ENCODE peak calls at places on chromosomes 13 and 19, in ten cellular contexts. X is ovary, T is tibial artery, E is heart left ventricle, A is uterus, D is endodermal cell, J is spleen, C is esophagus squamous epithelium, Q is PC-9, H is A549. Y is an unnamed sample.

GRCh38 chr19:50815443-50815842 is 8.1 kb downstream of the KLK1 start:
- DNase-seq in A (no peak), D (no peak), J (no peak), Q (no peak), C (no peak), E (no peak), X (no peak), T (no peak), H (no peak), Y (no peak)

GRCh38 chr19:44738603-44739585 is 9.6 kb upstream of the BCL3 start:
- DNase-seq in D (no peak), C (no peak), T (no peak), A (no peak), E (no peak), X (no peak), J (peak), Q (peak), H (peak), Y (no peak)

GRCh38 chr13:50085063-50085462 is 69.8 kb downstream of the KCNRG start:
- DNase-seq in A (no peak), Q (peak), E (no peak), J (no peak), C (no peak), D (no peak), X (no peak), H (no peak), T (no peak), Y (no peak)

GRCh38 chr13:94182185-94182761 is 297.2 kb downstream of the DCT start:
- DNase-seq in X (no peak), T (no peak), C (no peak), J (no peak), E (no peak), H (no peak), Q (no peak), A (no peak), D (no peak), Y (no peak)

GRCh38 chr19:17908244-17908643 is 24.6 kb upstream of the CCDC124 start:
- DNase-seq in A (no peak), C (no peak), D (no peak), J (no peak), T (no peak), E (no peak), Q (no peak), X (no peak), H (no peak), Y (no peak)

GRCh38 chr13:75139291-75139690 is 342.7 kb downstream of the TBC1D4 start:
- DNase-seq in H (no peak), D (no peak), J (no peak), T (no peak), X (no peak), Q (no peak), C (no peak), E (no peak), A (no peak), Y (peak)

GRCh38 chr13:106133025-106133424 is 402.4 kb downstream of the EFNB2 start:
- DNase-seq in C (no peak), E (no peak), T (no peak), J (no peak), Q (peak), X (no peak), D (no peak), H (no peak), A (no peak), Y (no peak)

GRCh38 chr13:100547805-100548204 is 40.8 kb downstream of the GGACT start:
- DNase-seq in D (no peak), C (no peak), T (no peak), X (no peak), A (no peak), E (no peak), Q (no peak), J (no peak), H (no peak), Y (no peak)

GRCh38 chr13:108155185-108156106 is 59.9 kb downstream of the LIG4 start:
- DNase-seq in H (no peak), D (peak), T (peak), E (peak), J (no peak), A (peak), X (peak), Q (peak), C (no peak), Y (peak)

GRCh38 chr13:101490400-101491015 is 38.0 kb downstream of the ITGBL1 start:
- DNase-seq in C (no peak), E (no peak), X (no peak), H (no peak), Q (peak), J (no peak), D (no peak), A (no peak), T (no peak), Y (no peak)

GRCh38 chr19:4722671-4723464 is 774 bp downstream of the DPP9 start:
- DNase-seq in H (no peak), A (peak), T (peak), Q (no peak), X (peak), D (no peak), J (no peak), C (no peak), E (no peak), Y (no peak)

GRCh38 chr13:72960541-72960940 is 98.3 kb upstream of the KLF5 start:
- DNase-seq in H (no peak), X (no peak), C (no peak), E (no peak), T (no peak), Q (peak), A (no peak), J (no peak), D (no peak), Y (peak)

GRCh38 chr13:32537580-32538233 is 888 bp downstream of the N4BP2L2 start:
- DNase-seq in H (no peak), J (peak), D (peak), Q (no peak), E (peak), X (peak), T (peak), C (no peak), A (peak), Y (no peak)

GRCh38 chr13:97205465-97205864 is 16.7 kb upstream of the MBNL2 start:
- DNase-seq in J (no peak), X (no peak), C (no peak), E (no peak), T (no peak), Q (no peak), D (no peak), H (no peak), A (no peak), Y (no peak)

GRCh38 chr19:13621413-13621812 is 115.1 kb upstream of the CACNA1A start:
- DNase-seq in H (no peak), D (peak), Q (peak), J (peak), A (no peak), E (no peak), T (no peak), C (no peak), X (no peak), Y (no peak)

GRCh38 chr19:47428177-47428894 is 9.0 kb upstream of the MEIS3 start:
- DNase-seq in Q (peak), D (peak), H (peak), E (peak), X (peak), J (no peak), T (peak), C (no peak), A (peak), Y (peak)

GRCh38 chr13:25882732-25883357 is 169.0 kb downstream of the SHISA2 start:
- DNase-seq in C (no peak), J (no peak), D (peak), E (no peak), T (no peak), Q (no peak), H (no peak), A (no peak), X (no peak), Y (no peak)

GRCh38 chr13:36674337-36675212 is 755 bp downstream of the SERTM1 start:
- DNase-seq in X (no peak), E (no peak), A (no peak), T (no peak), Q (no peak), J (no peak), C (no peak), D (peak), H (no peak), Y (no peak)

GRCh38 chr13:42116225-42116624 is 67.8 kb downstream of the DGKH start:
- DNase-seq in J (no peak), A (no peak), D (no peak), X (no peak), H (no peak), T (no peak), E (no peak), Q (no peak), C (no peak), Y (no peak)

GRCh38 chr13:50131998-50132936 is 117.0 kb downstream of the KCNRG start:
- DNase-seq in J (no peak), Q (no peak), X (no peak), D (peak), E (no peak), A (no peak), H (no peak), C (no peak), T (no peak), Y (no peak)

GRCh38 chr19:55670280-55671053 is 4.6 kb upstream of the EPN1 start:
- DNase-seq in Q (peak), J (peak), E (no peak), T (no peak), X (no peak), C (no peak), A (no peak), H (no peak), D (peak), Y (no peak)

GRCh38 chr19:35908010-35908441 is at the start of gene TYROBP:
- DNase-seq in Q (no peak), J (peak), D (no peak), T (peak), E (peak), X (no peak), C (no peak), H (no peak), A (no peak), Y (no peak)

GRCh38 chr19:10112895-10113591 is 1.6 kb downstream of the P2RY11 start:
- DNase-seq in A (no peak), E (no peak), D (peak), X (peak), C (no peak), H (no peak), Q (no peak), T (no peak), J (peak), Y (no peak)

GRCh38 chr19:5358173-5358800 is 17.7 kb upstream of the PTPRS start:
- DNase-seq in Q (no peak), J (no peak), T (no peak), C (no peak), A (no peak), E (no peak), D (peak), X (no peak), H (no peak), Y (no peak)

GRCh38 chr13:50969691-50970090 is 60.1 kb downstream of the RNASEH2B start:
- DNase-seq in X (no peak), E (no peak), C (no peak), Q (no peak), J (no peak), H (no peak), A (no peak), T (no peak), D (peak), Y (no peak)

GRCh38 chr13:25717798-25718197 is 334.0 kb downstream of the SHISA2 start:
- DNase-seq in C (no peak), J (no peak), D (no peak), A (no peak), X (no peak), T (no peak), E (no peak), H (no peak), Q (no peak), Y (no peak)

GRCh38 chr13:92573467-92574057 is 653.0 kb upstream of the GPC6 start:
- DNase-seq in E (no peak), J (no peak), H (peak), C (no peak), X (no peak), A (no peak), T (no peak), D (peak), Q (no peak), Y (peak)
- TF ChIP-seq CTCF in E (no peak), J (no peak), H (no peak), C (no peak), X (no peak), A (no peak), T (no peak), D (peak), Q (peak), Y (peak)

GRCh38 chr13:39600766-39601165 is 2.2 kb downstream of the LHFPL6 start:
- DNase-seq in Q (no peak), C (no peak), J (no peak), E (peak), H (no peak), T (peak), X (no peak), D (peak), A (no peak), Y (no peak)

GRCh38 chr13:39602277-39602613 is 748 bp downstream of the LHFPL6 start:
- DNase-seq in H (peak), C (no peak), Q (no peak), D (no peak), E (no peak), A (no peak), X (no peak), T (no peak), J (no peak), Y (no peak)

GRCh38 chr13:39602614-39603366 is at the start of gene LHFPL6:
- DNase-seq in X (peak), Q (peak), A (peak), E (peak), D (peak), J (peak), C (no peak), H (peak), T (peak), Y (no peak)

GRCh38 chr13:39599842-39600241 is 3.2 kb downstream of the LHFPL6 start:
- DNase-seq in Q (no peak), H (no peak), D (no peak), E (no peak), A (no peak), T (no peak), X (no peak), C (no peak), J (no peak), Y (no peak)

DNA sequence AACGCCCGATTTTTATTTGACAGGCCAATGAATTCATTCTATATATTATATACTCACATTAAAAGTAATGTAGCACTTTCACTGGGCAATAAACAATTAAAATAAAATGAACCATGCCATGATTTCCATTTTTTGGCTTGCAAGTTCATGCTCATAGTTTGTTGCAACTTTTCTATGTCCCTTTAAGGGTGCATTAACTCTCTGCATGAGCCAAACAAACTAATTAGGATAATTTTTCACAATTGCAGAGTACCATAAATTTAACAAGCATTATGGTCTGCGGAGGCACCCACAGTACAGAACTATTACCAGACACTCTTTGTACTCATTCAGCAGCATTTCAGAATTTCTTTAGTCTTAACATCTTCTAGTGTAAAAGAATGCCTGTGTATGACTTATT is 1.4 kb downstream of the LHFPL6 start:
- DNase-seq in Q (no peak), J (no peak), E (no peak), X (no peak), H (no peak), D (no peak), C (no peak), A (no peak), T (no peak), Y (no peak)
- H3K4me3 ChIP-seq in Q (peak), J (no peak), E (peak), X (peak), H (no peak), D (peak), C (peak), A (peak), T (peak), Y (no peak)

GRCh38 chr13:64819081-64819480 is 2411.1 kb downstream of the PCDH9 start:
- DNase-seq in Q (no peak), H (no peak), E (no peak), C (no peak), D (no peak), T (no peak), J (no peak), A (no peak), X (no peak), Y (no peak)
- TF ChIP-seq CTCF in Q (no peak), H (no peak), E (no peak), C (no peak), D (no peak), T (no peak), J (no peak), A (no peak), X (no peak), Y (peak)

GRCh38 chr19:31761281-31761913 is 412.2 kb upstream of the TSHZ3 start:
- DNase-seq in D (no peak), T (no peak), Q (no peak), E (no peak), X (no peak), J (no peak), C (no peak), H (no peak), A (no peak), Y (no peak)
- H3K4me3 ChIP-seq in D (no peak), T (no peak), Q (no peak), E (no peak), X (no peak), J (no peak), C (no peak), H (no peak), A (no peak), Y (no peak)

DNA sequence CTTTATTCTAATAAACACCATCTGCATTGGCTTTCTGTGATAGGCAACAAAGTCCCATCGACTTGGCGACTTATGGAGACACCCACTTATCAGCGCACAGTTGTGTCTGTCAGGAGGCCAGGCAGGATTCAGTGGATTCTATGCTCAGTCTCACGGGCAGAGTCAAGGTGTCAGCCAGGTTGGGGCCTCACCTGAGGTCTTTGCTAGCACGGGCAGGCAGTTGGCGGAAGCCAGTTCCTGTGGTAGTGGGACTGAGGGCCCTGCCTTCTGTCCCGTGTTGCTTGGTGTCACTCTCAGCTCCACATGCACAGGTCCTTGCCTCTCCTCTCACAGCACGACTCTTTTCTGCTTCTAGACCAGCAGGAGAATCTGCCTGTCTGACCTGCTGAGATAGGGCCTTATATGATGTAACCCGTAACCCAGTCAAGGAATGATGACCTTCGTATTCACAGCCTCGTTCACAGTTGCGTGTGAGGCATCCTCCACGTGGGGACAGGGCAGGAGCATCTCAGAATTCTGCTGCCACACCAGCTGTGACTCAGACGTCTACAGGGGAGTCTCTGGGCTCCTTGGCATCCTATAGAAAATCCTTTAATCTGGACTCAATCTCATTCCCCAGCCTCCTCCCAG is 10.0 kb downstream of the CUL4A start:
- DNase-seq in A (no peak), X (no peak), H (no peak), J (no peak), D (peak), Q (no peak), C (no peak), E (no peak), T (no peak), Y (no peak)
- TF ChIP-seq CTCF in A (no peak), X (no peak), H (no peak), J (no peak), D (no peak), Q (no peak), C (no peak), E (no peak), T (no peak), Y (no peak)

DNA sequence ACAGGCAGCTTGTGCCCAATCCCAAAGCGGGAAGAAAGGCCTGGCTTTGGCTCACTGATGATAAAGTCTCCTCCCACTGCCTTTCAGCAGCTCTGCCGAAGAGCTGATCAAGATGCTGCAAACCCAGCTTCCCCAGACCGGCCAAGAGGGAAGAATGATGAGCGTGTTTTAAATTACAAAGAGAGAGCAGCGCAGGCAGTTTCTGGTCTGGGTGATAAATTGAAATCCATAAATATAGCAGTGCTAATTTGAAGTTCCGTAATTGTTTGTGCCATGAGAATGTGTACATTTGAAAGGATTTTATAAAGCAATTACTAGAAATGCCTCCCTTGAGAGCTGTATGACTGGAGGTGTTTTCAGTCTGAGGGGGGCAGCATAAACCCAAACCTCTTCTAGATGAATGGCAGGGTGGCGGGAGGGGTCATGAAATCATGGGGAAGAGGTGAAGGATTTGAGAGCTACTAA is 171.8 kb downstream of the STK24 start:
- DNase-seq in X (no peak), A (no peak), J (no peak), D (peak), E (no peak), C (no peak), H (no peak), T (no peak), Q (no peak), Y (no peak)
- H3K4me3 ChIP-seq in X (no peak), A (no peak), J (no peak), D (no peak), E (no peak), C (no peak), H (no peak), T (no peak), Q (no peak), Y (no peak)

DNA sequence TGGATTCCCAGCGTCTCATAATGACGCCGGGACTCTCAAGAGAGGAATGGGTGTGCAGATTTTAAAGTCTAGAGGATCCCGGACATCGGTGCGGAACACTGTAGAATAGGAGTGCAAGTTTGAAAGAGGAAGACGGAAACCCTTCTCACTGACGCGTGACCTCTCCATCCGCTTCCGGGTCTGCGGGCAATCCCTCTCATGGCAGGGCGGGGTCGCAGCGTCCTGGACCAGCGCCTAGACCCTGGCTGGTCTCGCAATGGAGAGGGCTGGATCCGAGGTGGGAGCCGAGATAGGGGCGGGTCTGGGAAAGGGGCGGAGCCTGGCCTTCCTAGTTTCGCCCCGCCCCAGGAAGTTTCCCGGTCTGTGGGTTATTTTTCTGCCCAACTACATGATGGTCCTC is 4.6 kb upstream of the ZNF845 start:
- DNase-seq in C (no peak), D (peak), H (no peak), X (peak), T (peak), A (peak), Q (peak), E (peak), J (peak), Y (no peak)
- TF ChIP-seq CTCF in C (no peak), D (no peak), H (no peak), X (no peak), T (no peak), A (no peak), Q (no peak), E (no peak), J (no peak), Y (no peak)

GRCh38 chr13:33862006-33862405 is 44.1 kb downstream of the RFC3 start:
- DNase-seq in X (no peak), E (no peak), J (no peak), D (no peak), H (no peak), T (no peak), C (no peak), Q (no peak), A (no peak), Y (no peak)
- H3K4me3 ChIP-seq in X (no peak), E (no peak), J (no peak), D (no peak), H (no peak), T (no peak), C (no peak), Q (no peak), A (no peak), Y (no peak)

DNA sequence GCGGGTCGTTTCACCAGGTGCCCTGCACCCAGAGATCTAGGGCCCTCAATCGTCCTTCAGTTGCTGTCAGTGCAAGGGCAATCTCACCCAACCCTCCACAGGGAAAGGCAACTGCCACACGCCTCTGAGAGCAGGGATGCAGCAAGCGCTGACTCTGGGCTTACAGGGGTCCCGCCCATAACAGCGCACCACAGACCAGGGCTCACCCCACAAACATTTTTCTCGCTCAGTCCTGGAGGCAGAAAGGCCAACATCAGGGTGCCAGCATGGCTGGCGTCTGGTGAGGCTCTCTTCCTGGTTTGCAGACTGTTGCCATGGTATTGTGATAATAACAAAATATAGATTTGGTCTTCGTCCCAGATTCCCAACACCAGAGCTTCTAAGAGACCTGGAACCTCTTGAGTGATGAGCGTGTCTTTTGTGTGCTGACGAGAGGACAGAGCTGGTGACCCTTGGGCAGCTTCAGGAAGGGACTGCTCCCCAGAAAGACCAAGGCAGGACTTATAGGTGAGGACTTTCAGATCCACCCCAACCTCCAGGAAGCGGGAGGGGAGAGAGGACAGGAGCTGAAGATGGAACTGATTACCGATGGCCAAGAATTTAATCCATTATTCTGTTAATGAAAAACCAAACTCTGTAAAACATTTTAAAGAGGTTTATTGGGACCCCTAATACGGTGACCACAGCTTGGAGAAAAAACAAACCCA is 51.3 kb downstream of the C13orf46 start:
- DNase-seq in J (peak), D (peak), E (no peak), H (no peak), T (peak), Q (no peak), A (peak), C (no peak), X (no peak), Y (no peak)
- TF ChIP-seq CTCF in J (no peak), D (no peak), E (no peak), H (no peak), T (no peak), Q (no peak), A (no peak), C (no peak), X (no peak), Y (no peak)

Y was measured in LNCaP clone FGC.